ENCODE peak calls at places on chromosome 20, in five cellular contexts. One of them, this sample, is unnamed.

GRCh38 chr20:38435555-38435939 is 419 bp upstream of the SNHG17 start:
- DNase-seq in HCT116: no peak
- DNase-seq in H54: no peak
- DNase-seq in RPMI7951: peak; percentile 52
- DNase-seq in activated T-helper 1 cell treated with anti-CD3 and anti-CD28 coated beads, Interleukin-2, amount 50 U/mL, for 16 hours: no peak
- DNase-seq in this sample: no peak

GRCh38 chr20:43914697-43915208 is at the start of gene TOX2:
- DNase-seq in HCT116: no peak
- DNase-seq in H54: peak; percentile 76
- DNase-seq in RPMI7951: peak; percentile 76
- DNase-seq in activated T-helper 1 cell treated with anti-CD3 and anti-CD28 coated beads, Interleukin-2, amount 50 U/mL, for 16 hours: no peak
- DNase-seq in this sample: peak; percentile 15

GRCh38 chr20:2760381-2761305 is 39.8 kb downstream of the CPXM1 start:
- DNase-seq in HCT116: no peak
- DNase-seq in H54: no peak
- DNase-seq in RPMI7951: peak; percentile 26
- DNase-seq in activated T-helper 1 cell treated with anti-CD3 and anti-CD28 coated beads, Interleukin-2, amount 50 U/mL, for 16 hours: no peak
- DNase-seq in this sample: no peak

GRCh38 chr20:17226410-17227198 is at the start of gene PCSK2:
- DNase-seq in HCT116: no peak
- DNase-seq in H54: no peak
- DNase-seq in RPMI7951: peak; percentile 33
- DNase-seq in activated T-helper 1 cell treated with anti-CD3 and anti-CD28 coated beads, Interleukin-2, amount 50 U/mL, for 16 hours: no peak
- DNase-seq in this sample: peak; percentile 97

GRCh38 chr20:57350086-57350710 is 857 bp upstream of the RAE1 start:
- DNase-seq in HCT116: no peak
- DNase-seq in H54: no peak
- DNase-seq in RPMI7951: no peak
- DNase-seq in activated T-helper 1 cell treated with anti-CD3 and anti-CD28 coated beads, Interleukin-2, amount 50 U/mL, for 16 hours: no peak
- DNase-seq in this sample: no peak

GRCh38 chr20:59777321-59777705 is 156.1 kb downstream of the SYCP2 start:
- DNase-seq in HCT116: no peak
- DNase-seq in H54: no peak
- DNase-seq in RPMI7951: no peak
- DNase-seq in activated T-helper 1 cell treated with anti-CD3 and anti-CD28 coated beads, Interleukin-2, amount 50 U/mL, for 16 hours: no peak
- DNase-seq in this sample: no peak

GRCh38 chr20:36726168-36726567 is 19.7 kb downstream of the NDRG3 start:
- DNase-seq in HCT116: no peak
- DNase-seq in H54: no peak
- DNase-seq in RPMI7951: no peak
- DNase-seq in activated T-helper 1 cell treated with anti-CD3 and anti-CD28 coated beads, Interleukin-2, amount 50 U/mL, for 16 hours: no peak
- DNase-seq in this sample: no peak

GRCh38 chr20:723756-724155 is 44.5 kb downstream of the SLC52A3 start:
- DNase-seq in HCT116: no peak
- DNase-seq in H54: no peak
- DNase-seq in RPMI7951: no peak
- DNase-seq in activated T-helper 1 cell treated with anti-CD3 and anti-CD28 coated beads, Interleukin-2, amount 50 U/mL, for 16 hours: no peak
- DNase-seq in this sample: no peak

GRCh38 chr20:55514498-55514897 is 490.8 kb downstream of the CBLN4 start:
- DNase-seq in HCT116: no peak
- DNase-seq in H54: no peak
- DNase-seq in RPMI7951: no peak
- DNase-seq in activated T-helper 1 cell treated with anti-CD3 and anti-CD28 coated beads, Interleukin-2, amount 50 U/mL, for 16 hours: no peak
- DNase-seq in this sample: no peak

GRCh38 chr20:32482251-32483220 is 102.6 kb downstream of the NOL4L start:
- DNase-seq in HCT116: no peak
- DNase-seq in H54: no peak
- DNase-seq in RPMI7951: peak; percentile 31
- DNase-seq in activated T-helper 1 cell treated with anti-CD3 and anti-CD28 coated beads, Interleukin-2, amount 50 U/mL, for 16 hours: no peak
- DNase-seq in this sample: no peak

GRCh38 chr20:11429168-11429567 is 488.5 kb upstream of the BTBD3 start:
- DNase-seq in HCT116: no peak
- DNase-seq in H54: no peak
- DNase-seq in RPMI7951: peak; percentile 72
- DNase-seq in activated T-helper 1 cell treated with anti-CD3 and anti-CD28 coated beads, Interleukin-2, amount 50 U/mL, for 16 hours: no peak
- DNase-seq in this sample: no peak

GRCh38 chr20:389220-389619 is 8.7 kb downstream of the TRIB3 start:
- DNase-seq in HCT116: no peak
- DNase-seq in H54: no peak
- DNase-seq in RPMI7951: no peak
- DNase-seq in activated T-helper 1 cell treated with anti-CD3 and anti-CD28 coated beads, Interleukin-2, amount 50 U/mL, for 16 hours: no peak
- DNase-seq in this sample: no peak

GRCh38 chr20:58268936-58269619 is 40.4 kb upstream of the RAB22A start:
- DNase-seq in HCT116: no peak
- DNase-seq in H54: no peak
- DNase-seq in RPMI7951: peak; percentile 75
- DNase-seq in activated T-helper 1 cell treated with anti-CD3 and anti-CD28 coated beads, Interleukin-2, amount 50 U/mL, for 16 hours: no peak
- DNase-seq in this sample: no peak